ENCODE peak calls at places on chromosomes 6 and 20, in six cellular contexts. A is AG10803, W is esophagus squamous epithelium, I is endothelial cell, Y is progenitor cell of endocrine pancreas, M is endothelial cell of umbilical vein. F is an unnamed sample.

GRCh38 chr6:28809947-28810654 is 113.7 kb downstream of the TRIM27 start:
- DNase-seq in A (no peak), W (no peak), I (no peak), Y (no peak), M (no peak), F (no peak)

GRCh38 chr20:36152266-36152665 is 2.3 kb upstream of the EPB41L1 start:
- DNase-seq in A (no peak), W (no peak), I (no peak), Y (no peak), M (no peak), F (peak)

GRCh38 chr6:44199883-44200282 is 16.8 kb upstream of the MYMX start:
- DNase-seq in A (no peak), W (no peak), I (no peak), Y (no peak), M (no peak), F (no peak)

GRCh38 chr6:27758471-27758870 is 153.7 kb downstream of the OR2B2 start:
- DNase-seq in A (no peak), W (no peak), I (no peak), Y (no peak), M (no peak), F (no peak)

GRCh38 chr6:80607814-80608391 is 501.4 kb downstream of the BCKDHB start:
- DNase-seq in A (peak), W (no peak), I (no peak), Y (no peak), M (no peak), F (no peak)

GRCh38 chr20:3452127-3452526 is 18.7 kb upstream of the ATRN start:
- DNase-seq in A (no peak), W (no peak), I (no peak), Y (no peak), M (no peak), F (no peak)

GRCh38 chr6:157996918-157997702 is 15.4 kb downstream of the SYNJ2 start:
- DNase-seq in A (no peak), W (no peak), I (no peak), Y (no peak), M (no peak), F (no peak)

GRCh38 chr6:23696946-23697345 is 429.1 kb upstream of the NRSN1 start:
- DNase-seq in A (no peak), W (no peak), I (no peak), Y (no peak), M (no peak), F (no peak)

GRCh38 chr6:96794980-96795379 is 42.3 kb downstream of the GPR63 start:
- DNase-seq in A (peak), W (no peak), I (no peak), Y (no peak), M (no peak), F (no peak)

GRCh38 chr6:26336355-26337198 is 28.4 kb upstream of the BTN3A2 start:
- DNase-seq in A (peak), W (no peak), I (no peak), Y (no peak), M (no peak), F (no peak)

GRCh38 chr6:131125431-131125830 is 9.8 kb upstream of the AKAP7 start:
- DNase-seq in A (no peak), W (no peak), I (no peak), Y (no peak), M (no peak), F (no peak)

GRCh38 chr6:170424634-170425126 is 118.1 kb downstream of the FAM120B start:
- DNase-seq in A (no peak), W (no peak), I (no peak), Y (no peak), M (no peak), F (no peak)
- TF ChIP-seq CTCF in A (no peak), W (no peak), I (no peak), Y (no peak), M (no peak), F (no peak)

DNA sequence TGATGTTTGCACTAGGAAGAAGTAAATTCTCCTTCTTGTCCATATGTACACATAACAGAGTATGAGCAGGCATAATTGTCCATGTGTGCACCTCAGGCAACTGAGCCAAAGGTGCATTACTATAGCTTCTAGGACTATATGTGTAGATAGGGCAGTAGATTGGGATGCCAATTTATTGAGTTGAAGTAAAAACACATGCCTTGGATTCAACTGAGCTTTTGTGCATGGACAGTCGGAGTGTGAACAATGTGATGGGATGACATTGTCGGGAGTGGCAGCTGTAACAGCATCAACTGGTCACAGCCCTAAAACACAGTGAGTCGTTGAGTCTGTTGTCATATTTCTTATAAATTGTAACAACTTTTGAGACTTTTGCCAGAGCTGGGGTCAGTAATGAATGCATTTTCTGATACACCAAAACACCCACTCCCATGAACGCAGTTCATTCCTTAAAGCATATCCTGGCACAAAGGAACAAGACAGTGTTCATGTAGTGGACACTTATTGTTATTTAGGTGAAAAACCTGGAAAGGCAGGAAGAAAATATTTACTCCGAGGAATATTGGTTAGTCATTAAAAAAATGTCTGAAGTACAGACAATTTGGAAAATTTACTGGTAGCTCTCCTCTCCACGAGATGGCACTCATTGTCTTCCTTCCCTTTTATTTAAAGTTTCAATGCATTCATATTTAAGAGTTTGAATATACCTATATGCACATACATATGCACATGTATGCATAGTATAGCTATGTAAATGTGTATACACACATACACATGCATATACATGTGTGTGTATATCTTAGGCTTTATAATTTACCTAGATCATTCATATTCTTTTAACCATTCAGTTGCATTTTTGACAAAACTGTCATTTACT is 302.0 kb upstream of the STXBP5 start:
- DNase-seq in A (no peak), W (no peak), I (no peak), Y (no peak), M (peak), F (no peak)
- TF ChIP-seq CTCF in A (peak), W (peak), I (no peak), Y (no peak), M (peak), F (no peak)

GRCh38 chr20:18377896-18378481 is 88.8 kb downstream of the DZANK1 start:
- DNase-seq in A (no peak), W (no peak), I (no peak), Y (no peak), M (no peak), F (no peak)

DNA sequence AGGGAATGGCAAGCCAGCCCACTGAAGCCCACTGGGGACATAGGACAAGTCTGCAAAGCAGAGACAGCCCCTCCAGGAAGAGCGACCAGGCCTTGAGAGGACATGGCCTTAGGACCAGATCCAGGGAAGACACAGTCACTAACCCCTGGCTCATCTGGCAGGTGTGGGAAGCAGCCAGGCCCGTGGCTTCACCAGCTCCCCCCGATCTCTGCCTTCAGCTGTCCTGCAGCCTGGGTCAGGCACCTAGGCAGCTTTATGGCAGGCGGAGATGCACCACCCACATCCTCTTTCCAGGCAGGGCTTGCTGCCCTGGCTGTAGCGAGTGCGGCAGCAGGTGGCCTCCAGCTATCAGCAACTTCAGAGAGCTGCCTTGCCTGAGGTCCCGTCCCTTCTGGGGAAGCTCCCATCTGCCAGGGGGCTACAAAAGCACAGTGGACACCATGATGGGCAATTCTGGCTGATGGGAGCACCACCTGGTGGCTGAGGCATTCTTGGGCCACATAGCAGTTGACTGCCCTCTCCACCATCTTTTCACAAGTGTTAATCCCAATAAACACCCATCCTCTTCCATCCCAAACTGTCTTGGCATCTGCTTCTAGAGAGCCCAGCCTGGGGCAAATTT is 85.8 kb downstream of the DZANK1 start:
- DNase-seq in A (no peak), W (no peak), I (no peak), Y (no peak), M (no peak), F (no peak)
- TF ChIP-seq CTCF in A (no peak), W (peak), I (no peak), Y (peak), M (no peak), F (no peak)

GRCh38 chr6:113859349-113860164 is 2.4 kb downstream of the MARCKS start:
- DNase-seq in A (peak), W (no peak), I (peak), Y (no peak), M (peak), F (peak)
- TF ChIP-seq CTCF in A (no peak), W (no peak), I (no peak), Y (peak), M (no peak), F (no peak)

GRCh38 chr6:79048611-79049010 is 29.4 kb downstream of the PHIP start:
- DNase-seq in A (peak), W (no peak), I (peak), Y (no peak), M (peak), F (peak)
- TF ChIP-seq CTCF in A (peak), W (peak), I (peak), Y (peak), M (peak), F (peak)

DNA sequence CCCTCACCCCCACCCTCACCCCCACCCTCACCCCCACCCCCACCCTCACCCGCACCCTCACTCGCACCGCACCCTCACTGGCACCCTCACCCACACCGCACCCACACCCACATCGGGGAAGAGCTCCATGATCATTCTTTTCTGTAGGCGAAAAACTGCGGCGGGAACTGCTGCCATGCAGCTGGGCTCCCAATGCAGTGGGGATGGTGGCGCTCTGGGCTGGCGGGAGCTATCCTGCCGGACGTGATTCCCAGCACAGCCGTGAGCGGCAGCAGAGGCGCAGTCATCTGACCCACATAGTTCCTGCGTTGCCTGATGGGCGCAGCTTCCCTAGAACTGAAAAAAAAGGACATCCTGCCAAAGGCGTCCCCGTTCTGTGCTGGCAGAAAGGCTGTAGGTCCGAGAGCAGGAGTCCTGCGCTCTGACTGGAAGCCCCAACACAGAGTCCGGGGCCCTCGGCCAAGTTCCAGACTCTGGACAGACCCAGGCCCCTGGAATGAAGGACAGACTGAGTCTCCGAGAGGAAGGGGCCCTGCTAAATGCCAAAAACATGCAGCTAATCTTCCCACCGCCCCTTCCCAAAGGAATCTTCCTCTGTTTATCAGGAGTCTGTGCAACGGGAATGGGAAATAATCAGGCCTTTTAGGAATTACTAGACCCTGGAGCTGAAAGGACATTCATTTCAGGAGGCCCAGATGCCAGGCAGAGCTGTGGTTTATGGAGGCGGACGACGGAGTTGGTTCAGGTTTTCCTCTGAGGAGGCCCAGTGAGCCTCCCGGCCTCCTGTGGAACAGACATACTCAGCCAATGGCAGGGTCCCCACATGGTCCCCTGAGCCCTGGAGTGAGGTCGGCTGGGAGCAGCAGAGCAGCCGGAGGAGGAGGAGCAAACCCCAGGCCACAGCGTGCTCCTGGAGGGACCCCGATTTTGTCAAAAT is 14.1 kb upstream of the TCFL5 start:
- DNase-seq in A (peak), W (no peak), I (peak), Y (peak), M (peak), F (peak)
- TF ChIP-seq CTCF in A (peak), W (peak), I (no peak), Y (peak), M (peak), F (no peak)

GRCh38 chr6:63434936-63435335 is 115.2 kb upstream of the LGSN start:
- DNase-seq in A (no peak), W (no peak), I (no peak), Y (no peak), M (no peak), F (no peak)
- TF ChIP-seq CTCF in A (no peak), W (no peak), I (no peak), Y (no peak), M (no peak), F (no peak)

F was measured in glutamatergic neuron.